ENCODE peak calls at places on chromosomes 11 and 22, in six cellular contexts. G is AG09309, C is endothelial cell, J is tibial artery, R is stomach, P is astrocyte of the spinal cord. Z is an unnamed sample.

GRCh38 chr11:130180491-130180890 is 20.9 kb downstream of the ST14 start:
- DNase-seq in G (no peak), C (no peak), J (no peak), R (no peak), P (peak), Z (no peak)

GRCh38 chr11:21707116-21707769 is 485.6 kb upstream of the ANO5 start:
- DNase-seq in G (no peak), C (no peak), J (no peak), R (no peak), P (no peak), Z (no peak)

GRCh38 chr11:123186291-123186690 is 8.8 kb downstream of the CLMP start:
- DNase-seq in G (no peak), C (no peak), J (no peak), R (no peak), P (no peak), Z (no peak)

GRCh38 chr11:75563978-75564552 is 2.0 kb downstream of the SERPINH1 start:
- DNase-seq in G (no peak), C (peak), J (peak), R (peak), P (peak), Z (no peak)

GRCh38 chr11:94459576-94459975 is 34.1 kb downstream of the MRE11 start:
- DNase-seq in G (no peak), C (no peak), J (no peak), R (no peak), P (no peak), Z (no peak)

GRCh38 chr11:33864479-33864878 is 27.4 kb downstream of the LMO2 start:
- DNase-seq in G (no peak), C (no peak), J (no peak), R (no peak), P (no peak), Z (no peak)

GRCh38 chr11:31387379-31387778 is 17.7 kb downstream of the DNAJC24 start:
- DNase-seq in G (peak), C (no peak), J (no peak), R (no peak), P (no peak), Z (no peak)

GRCh38 chr11:61893981-61894380 is 2.6 kb upstream of the FADS3 start:
- DNase-seq in G (peak), C (no peak), J (no peak), R (no peak), P (peak), Z (peak)

GRCh38 chr22:27785818-27786217 is 15.7 kb downstream of the MN1 start:
- DNase-seq in G (no peak), C (no peak), J (no peak), R (no peak), P (no peak), Z (no peak)

GRCh38 chr11:111185259-111185658 is 60.3 kb upstream of the POU2AF2 start:
- DNase-seq in G (no peak), C (no peak), J (no peak), R (no peak), P (peak), Z (no peak)

GRCh38 chr11:61489833-61490585 is 18.5 kb upstream of the LRRC10B start:
- DNase-seq in G (no peak), C (no peak), J (no peak), R (no peak), P (no peak), Z (no peak)

GRCh38 chr22:31650391-31650790 is 11.6 kb downstream of the PISD start:
- DNase-seq in G (peak), C (no peak), J (no peak), R (no peak), P (peak), Z (peak)

GRCh38 chr11:60777572-60777971 is 7.6 kb upstream of the MS4A10 start:
- DNase-seq in G (peak), C (no peak), J (no peak), R (no peak), P (peak), Z (no peak)

GRCh38 chr11:74701351-74701750 is 29.9 kb downstream of the CHRDL2 start:
- DNase-seq in G (no peak), C (no peak), J (no peak), R (no peak), P (no peak), Z (no peak)

GRCh38 chr22:37496651-37497599 is 10.7 kb upstream of the MFNG start:
- DNase-seq in G (peak), C (no peak), J (no peak), R (no peak), P (peak), Z (peak)

GRCh38 chr22:35606916-35607315 is 10.2 kb downstream of the MB start:
- DNase-seq in G (no peak), C (no peak), J (no peak), R (no peak), P (no peak), Z (no peak)

GRCh38 chr22:25844601-25845000 is 102.6 kb downstream of the MYO18B start:
- DNase-seq in G (no peak), C (no peak), J (no peak), R (no peak), P (no peak), Z (no peak)

GRCh38 chr11:77580712-77581337 is 8.9 kb upstream of the AQP11 start:
- DNase-seq in G (no peak), C (no peak), J (no peak), R (no peak), P (peak), Z (no peak)

GRCh38 chr22:19143967-19144400 is 467 bp downstream of the ESS2 start:
- DNase-seq in G (no peak), C (no peak), J (no peak), R (no peak), P (no peak), Z (no peak)

GRCh38 chr11:59545179-59546020 is 34.1 kb downstream of the OR4D9 start:
- DNase-seq in G (no peak), C (no peak), J (no peak), R (no peak), P (peak), Z (no peak)

GRCh38 chr11:66866420-66867010 is 9.7 kb downstream of the LRFN4 start:
- DNase-seq in G (no peak), C (no peak), J (no peak), R (no peak), P (no peak), Z (no peak)

GRCh38 chr11:35590412-35590811 is 27.8 kb upstream of the FJX1 start:
- DNase-seq in G (no peak), C (no peak), J (no peak), R (no peak), P (no peak), Z (no peak)

GRCh38 chr22:20775342-20775895 is 1.5 kb downstream of the SERPIND1 start:
- DNase-seq in G (no peak), C (no peak), J (peak), R (no peak), P (no peak), Z (no peak)

GRCh38 chr11:68312780-68313573 is 586 bp downstream of the LRP5 start:
- DNase-seq in G (no peak), C (no peak), J (no peak), R (no peak), P (no peak), Z (no peak)

DNA sequence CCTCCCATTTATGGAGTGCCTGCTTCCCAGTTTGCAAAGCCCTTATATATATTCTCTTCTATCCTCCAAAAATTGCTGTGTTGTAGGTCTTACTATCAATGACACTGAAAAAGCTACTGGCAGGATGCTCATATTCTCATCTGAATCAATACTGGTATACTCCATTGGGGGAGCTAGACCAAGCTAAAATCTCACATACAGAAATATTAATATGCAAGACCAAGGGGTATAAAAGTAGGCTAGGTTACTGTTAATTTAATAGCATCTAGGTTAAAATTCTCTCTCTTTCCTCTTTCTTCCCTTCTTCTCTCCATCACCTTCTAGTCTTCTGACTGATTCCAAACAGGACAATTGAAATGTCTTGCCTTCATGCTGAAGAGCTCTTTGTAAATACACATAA is 17.1 kb upstream of the BDNF start:
- DNase-seq in G (no peak), C (no peak), J (no peak), R (no peak), P (peak), Z (no peak)
- TF ChIP-seq CTCF in G (peak), C (peak), J (no peak), R (no peak), P (peak), Z (peak)

GRCh38 chr11:109644158-109644557 is 222.2 kb downstream of the C11orf87 start:
- DNase-seq in G (no peak), C (no peak), J (no peak), R (no peak), P (peak), Z (no peak)
- TF ChIP-seq CTCF in G (no peak), C (no peak), J (no peak), R (no peak), P (no peak), Z (no peak)

GRCh38 chr11:71931245-71931602 is 2.4 kb downstream of the RNF121 start:
- DNase-seq in G (no peak), C (no peak), J (no peak), R (no peak), P (peak), Z (no peak)

GRCh38 chr11:71933141-71933933 is 4.5 kb downstream of the RNF121 start:
- DNase-seq in G (no peak), C (no peak), J (no peak), R (no peak), P (no peak), Z (no peak)

GRCh38 chr11:71935338-71935925 is 6.6 kb downstream of the RNF121 start:
- DNase-seq in G (no peak), C (no peak), J (no peak), R (no peak), P (no peak), Z (no peak)

GRCh38 chr11:71936825-71937224 is 8.0 kb downstream of the RNF121 start:
- DNase-seq in G (no peak), C (no peak), J (no peak), R (no peak), P (peak), Z (no peak)

GRCh38 chr11:71934213-71934612 is 5.4 kb downstream of the RNF121 start:
- DNase-seq in G (no peak), C (no peak), J (no peak), R (no peak), P (no peak), Z (no peak)
- TF ChIP-seq CTCF in G (no peak), C (no peak), J (no peak), R (no peak), P (no peak), Z (no peak)

GRCh38 chr22:24822471-24822870 is 16.5 kb downstream of the SGSM1 start:
- DNase-seq in G (no peak), C (no peak), J (no peak), R (peak), P (no peak), Z (no peak)
- TF ChIP-seq CTCF in G (no peak), C (no peak), J (no peak), R (no peak), P (no peak), Z (no peak)